ENCODE peak calls at places on chromosomes 4 and X, in five cellular contexts. One of them, this sample, is unnamed.

GRCh38 chrX:18654873-18655836 is 16.8 kb downstream of the RS1 start:
- DNase-seq in activated CD4-positive, alpha-beta T cell treated with anti-CD3 and anti-CD28 coated beads for 1 hour: no peak
- DNase-seq in memory B cell: no peak
- DNase-seq in astrocyte of the spinal cord: peak; percentile 2
- DNase-seq in activated T-helper 1 cell treated with anti-CD3 and anti-CD28 coated beads, Interleukin-2, amount 50 U/mL, for 16 hours: no peak
- DNase-seq in this sample: no peak

GRCh38 chr4:8547108-8547911 is 32.9 kb upstream of the GPR78 start:
- DNase-seq in activated CD4-positive, alpha-beta T cell treated with anti-CD3 and anti-CD28 coated beads for 1 hour: no peak
- DNase-seq in memory B cell: no peak
- DNase-seq in astrocyte of the spinal cord: no peak
- DNase-seq in activated T-helper 1 cell treated with anti-CD3 and anti-CD28 coated beads, Interleukin-2, amount 50 U/mL, for 16 hours: no peak
- DNase-seq in this sample: no peak

GRCh38 chr4:4641661-4642180 is 99.9 kb upstream of the STX18 start:
- DNase-seq in activated CD4-positive, alpha-beta T cell treated with anti-CD3 and anti-CD28 coated beads for 1 hour: no peak
- DNase-seq in memory B cell: no peak
- DNase-seq in astrocyte of the spinal cord: no peak
- DNase-seq in activated T-helper 1 cell treated with anti-CD3 and anti-CD28 coated beads, Interleukin-2, amount 50 U/mL, for 16 hours: no peak
- DNase-seq in this sample: no peak

GRCh38 chr4:76984788-76985211 is 35.2 kb downstream of the SEPTIN11 start:
- DNase-seq in activated CD4-positive, alpha-beta T cell treated with anti-CD3 and anti-CD28 coated beads for 1 hour: no peak
- DNase-seq in memory B cell: no peak
- DNase-seq in astrocyte of the spinal cord: peak; percentile 100
- DNase-seq in activated T-helper 1 cell treated with anti-CD3 and anti-CD28 coated beads, Interleukin-2, amount 50 U/mL, for 16 hours: no peak
- DNase-seq in this sample: peak; percentile 54

GRCh38 chr4:36243355-36244256 is 708 bp downstream of the ARAP2 start:
- DNase-seq in activated CD4-positive, alpha-beta T cell treated with anti-CD3 and anti-CD28 coated beads for 1 hour: no peak
- DNase-seq in memory B cell: no peak
- DNase-seq in astrocyte of the spinal cord: peak; percentile 44
- DNase-seq in activated T-helper 1 cell treated with anti-CD3 and anti-CD28 coated beads, Interleukin-2, amount 50 U/mL, for 16 hours: peak; percentile 40
- DNase-seq in this sample: peak; percentile 24

GRCh38 chr4:173410106-173410505 is 11.2 kb upstream of the SCRG1 start:
- DNase-seq in activated CD4-positive, alpha-beta T cell treated with anti-CD3 and anti-CD28 coated beads for 1 hour: no peak
- DNase-seq in memory B cell: no peak
- DNase-seq in astrocyte of the spinal cord: no peak
- DNase-seq in activated T-helper 1 cell treated with anti-CD3 and anti-CD28 coated beads, Interleukin-2, amount 50 U/mL, for 16 hours: no peak
- DNase-seq in this sample: no peak

GRCh38 chrX:110402091-110402854 is 43.6 kb downstream of the RTL9 start:
- DNase-seq in activated CD4-positive, alpha-beta T cell treated with anti-CD3 and anti-CD28 coated beads for 1 hour: no peak
- DNase-seq in memory B cell: no peak
- DNase-seq in astrocyte of the spinal cord: peak; percentile 34
- DNase-seq in activated T-helper 1 cell treated with anti-CD3 and anti-CD28 coated beads, Interleukin-2, amount 50 U/mL, for 16 hours: no peak
- DNase-seq in this sample: no peak

GRCh38 chr4:3270141-3270611 is 21.2 kb downstream of the MSANTD1 start:
- DNase-seq in activated CD4-positive, alpha-beta T cell treated with anti-CD3 and anti-CD28 coated beads for 1 hour: no peak
- DNase-seq in memory B cell: no peak
- DNase-seq in astrocyte of the spinal cord: no peak
- DNase-seq in activated T-helper 1 cell treated with anti-CD3 and anti-CD28 coated beads, Interleukin-2, amount 50 U/mL, for 16 hours: no peak
- DNase-seq in this sample: no peak